ENCODE peak calls at places on chromosomes 16 and 17, in seven cellular contexts. L is heart right ventricle; V is neural progenitor cell; F is cerebellar cortex; Z is CD8-positive, alpha-beta memory T cell; T is LoVo; G is ureter. P is an unnamed sample.

GRCh38 chr17:559699-560378 is 154.8 kb downstream of the VPS53 start:
- DNase-seq in T (no peak), L (peak), Z (no peak), V (no peak), G (no peak), F (no peak), P (peak)

GRCh38 chr16:56013962-56014552 is 138.9 kb upstream of the CES5A start:
- DNase-seq in T (peak), V (peak), L (peak), G (no peak), Z (peak), F (no peak), P (no peak)

GRCh38 chr17:9544221-9544620 is 31.4 kb downstream of the STX8 start:
- DNase-seq in L (no peak), G (no peak), Z (no peak), V (peak), T (no peak), F (no peak), P (no peak)

GRCh38 chr17:48103379-48103715 is 2.1 kb upstream of the CBX1 start:
- DNase-seq in Z (no peak), G (no peak), F (no peak), V (no peak), T (no peak), L (no peak), P (no peak)

GRCh38 chr16:87620201-87620495 is 17.8 kb downstream of the JPH3 start:
- DNase-seq in Z (no peak), F (no peak), T (no peak), G (no peak), L (no peak), V (peak), P (no peak)

GRCh38 chr16:65136656-65137055 is 14.8 kb upstream of the CDH11 start:
- DNase-seq in V (no peak), T (no peak), F (no peak), G (no peak), L (no peak), Z (no peak), P (no peak)

GRCh38 chr17:81044764-81045589 is 10.0 kb downstream of the BAIAP2 start:
- DNase-seq in V (no peak), T (peak), Z (no peak), F (peak), G (peak), L (peak), P (peak)

GRCh38 chr17:55059724-55060123 is 91.2 kb downstream of the STXBP4 start:
- DNase-seq in T (no peak), F (no peak), V (no peak), G (no peak), Z (no peak), L (no peak), P (no peak)

GRCh38 chr17:13420294-13421277 is 181.1 kb downstream of the HS3ST3A1 start:
- DNase-seq in G (no peak), Z (no peak), L (no peak), T (peak), V (no peak), F (no peak), P (no peak)

GRCh38 chr16:25108054-25108453 is 3.5 kb upstream of the LCMT1 start:
- DNase-seq in G (no peak), V (no peak), Z (peak), L (no peak), F (peak), T (no peak), P (no peak)

GRCh38 chr16:2095315-2095853 is 40.3 kb downstream of the PKD1 start:
- DNase-seq in G (no peak), T (no peak), V (no peak), Z (no peak), F (no peak), L (no peak), P (no peak)

GRCh38 chr16:52497067-52497816 is 49.7 kb downstream of the TOX3 start:
- DNase-seq in G (no peak), T (peak), F (no peak), L (no peak), Z (no peak), V (no peak), P (no peak)

GRCh38 chr16:89445166-89445565 is 45.2 kb downstream of the ANKRD11 start:
- DNase-seq in Z (no peak), L (no peak), F (no peak), T (no peak), V (no peak), G (no peak), P (no peak)

GRCh38 chr17:83171661-83172060 is 92.3 kb downstream of the METRNL start:
- DNase-seq in F (peak), G (peak), L (no peak), Z (no peak), T (no peak), V (peak), P (peak)

GRCh38 chr17:82282239-82283207 is 9.0 kb upstream of the CSNK1D start:
- DNase-seq in V (no peak), L (no peak), T (no peak), G (no peak), F (peak), Z (no peak), P (no peak)

GRCh38 chr17:51572115-51572514 is 311.8 kb downstream of the UTP18 start:
- DNase-seq in V (no peak), G (no peak), T (no peak), F (no peak), L (no peak), Z (no peak), P (no peak)

GRCh38 chr17:83152221-83152744 is 72.9 kb downstream of the METRNL start:
- DNase-seq in Z (no peak), L (no peak), G (no peak), F (no peak), V (no peak), T (no peak), P (no peak)

P was measured in gastrocnemius medialis.